ENCODE peak calls at places on chromosomes 13 and 19, in nine cellular contexts. I is psoas muscle, U is ovary, Z is neural progenitor cell, W is gastrocnemius medialis, P is transverse colon, X is SK-N-SH, K is left lung, C is fibroblast of lung. E is an unnamed sample.
A peak's percentile ranks its signal among the peaks of the same experiment; 100 is the strongest.

GRCh38 chr13:42762917-42763316 is 18.5 kb upstream of the FAM216B start:
- DNase-seq in I (no peak), U (no peak), Z (no peak), W (no peak), P (no peak), X (no peak), K (no peak), C (peak; percentile 89), E (no peak)

GRCh38 chr13:45341799-45342584 is 1.0 kb upstream of the TPT1 start:
- DNase-seq in I (peak; percentile 65), U (peak; percentile 40), Z (no peak), W (peak; percentile 24), P (peak; percentile 63), X (peak; percentile 71), K (peak; percentile 58), C (peak; percentile 37), E (no peak)

GRCh38 chr19:38004100-38004504 is 97.1 kb downstream of the SIPA1L3 start:
- DNase-seq in I (no peak), U (no peak), Z (no peak), W (no peak), P (no peak), X (no peak), K (no peak), C (peak; percentile 76), E (no peak)

GRCh38 chr19:41799444-41800000 is 3.1 kb downstream of the CEACAM3 start:
- DNase-seq in I (no peak), U (no peak), Z (no peak), W (no peak), P (peak; percentile 38), X (no peak), K (no peak), C (no peak), E (no peak)

GRCh38 chr19:48833049-48833448 is 3.2 kb downstream of the HSD17B14 start:
- DNase-seq in I (no peak), U (no peak), Z (no peak), W (no peak), P (no peak), X (no peak), K (no peak), C (no peak), E (no peak)

GRCh38 chr13:64753606-64754005 is 2476.5 kb downstream of the PCDH9 start:
- DNase-seq in I (no peak), U (no peak), Z (no peak), W (no peak), P (no peak), X (no peak), K (no peak), C (peak; percentile 12), E (no peak)

GRCh38 chr19:44748426-44749254 is at the start of gene BCL3:
- DNase-seq in I (peak; percentile 84), U (peak; percentile 74), Z (peak; percentile 53), W (no peak), P (peak; percentile 90), X (peak; percentile 76), K (peak; percentile 85), C (no peak), E (peak; percentile 76)

GRCh38 chr19:39087907-39088686 is 3.9 kb downstream of the ACP7 start:
- DNase-seq in I (no peak), U (no peak), Z (no peak), W (no peak), P (no peak), X (no peak), K (no peak), C (no peak), E (no peak)

GRCh38 chr13:73865027-73865426 is 269.2 kb downstream of the KLF12 start:
- DNase-seq in I (no peak), U (no peak), Z (no peak), W (no peak), P (no peak), X (no peak), K (no peak), C (no peak), E (no peak)

GRCh38 chr19:30340724-30341595 is 31.2 kb upstream of the ZNF536 start:
- DNase-seq in I (no peak), U (no peak), Z (no peak), W (no peak), P (no peak), X (peak; percentile 58), K (no peak), C (no peak), E (no peak)

GRCh38 chr13:43289458-43290255 is 266.3 kb downstream of the DNAJC15 start:
- DNase-seq in I (no peak), U (no peak), Z (no peak), W (no peak), P (no peak), X (no peak), K (no peak), C (peak; percentile 29), E (no peak)

GRCh38 chr13:27266937-27267336 is 3.7 kb upstream of the RASL11A start:
- DNase-seq in I (no peak), U (no peak), Z (no peak), W (no peak), P (no peak), X (no peak), K (no peak), C (no peak), E (no peak)

GRCh38 chr13:100173203-100173602 is 84.3 kb downstream of the PCCA start:
- DNase-seq in I (no peak), U (no peak), Z (no peak), W (no peak), P (no peak), X (no peak), K (no peak), C (no peak), E (no peak)

GRCh38 chr19:13951043-13951442 is 1.3 kb upstream of the DCAF15 start:
- DNase-seq in I (no peak), U (no peak), Z (no peak), W (no peak), P (no peak), X (no peak), K (no peak), C (no peak), E (no peak)

GRCh38 chr13:23965346-23965745 is 68.0 kb upstream of the C1QTNF9B start:
- DNase-seq in I (no peak), U (no peak), Z (no peak), W (no peak), P (no peak), X (no peak), K (no peak), C (no peak), E (no peak)

GRCh38 chr19:6498294-6499036 is 3.6 kb downstream of the TUBB4A start:
- DNase-seq in I (no peak), U (no peak), Z (no peak), W (no peak), P (no peak), X (no peak), K (no peak), C (no peak), E (no peak)

GRCh38 chr19:6500837-6501739 is 1.0 kb downstream of the TUBB4A start:
- DNase-seq in I (no peak), U (no peak), Z (no peak), W (no peak), P (no peak), X (no peak), K (no peak), C (no peak), E (no peak)

GRCh38 chr19:6499052-6499790 is 2.9 kb downstream of the TUBB4A start:
- DNase-seq in I (no peak), U (no peak), Z (no peak), W (no peak), P (no peak), X (no peak), K (no peak), C (no peak), E (no peak)

GRCh38 chr19:6501740-6502648 is at the start of gene TUBB4A:
- DNase-seq in I (peak; percentile 40), U (no peak), Z (peak; percentile 56), W (no peak), P (peak; percentile 28), X (peak; percentile 95), K (no peak), C (no peak), E (peak; percentile 43)

GRCh38 chr19:6503407-6504201 is 1.5 kb upstream of the TUBB4A start:
- DNase-seq in I (no peak), U (no peak), Z (no peak), W (no peak), P (no peak), X (no peak), K (no peak), C (no peak), E (no peak)
- H3K27ac ChIP-seq in I (no peak overlapping the region), U (no peak overlapping the region), Z (no peak overlapping the region), W (no peak overlapping the region), P (no peak overlapping the region), X (no peak overlapping the region), K (no peak overlapping the region), C (no peak overlapping the region), E (no peak overlapping the region)

GRCh38 chr13:41465965-41466364 is 8.6 kb downstream of the RGCC start:
- DNase-seq in I (no peak), U (no peak), Z (no peak), W (no peak), P (no peak), X (no peak), K (no peak), C (no peak), E (no peak)
- H3K4me1 ChIP-seq in I (no peaks in the 10 kb centered on the region), U (no peaks in the 10 kb centered on the region), Z (no peaks in the 10 kb centered on the region), W (peaks cover 5% of the 10 kb centered on the region), P (peaks cover 4% of the 10 kb centered on the region), X (no peaks in the 10 kb centered on the region), K (peaks cover 51% of the 10 kb centered on the region), C (peaks cover 14% of the 10 kb centered on the region), E (peaks cover 88% of the 10 kb centered on the region)

GRCh38 chr19:10431254-10431942 is 11.1 kb downstream of the PDE4A start:
- DNase-seq in I (peak; percentile 53), U (no peak), Z (no peak), W (no peak), P (peak; percentile 61), X (peak; percentile 46), K (peak; percentile 60), C (peak; percentile 39), E (peak; percentile 57)
- TF ChIP-seq CTCF in I (no peak), U (no peak), Z (no peak), W (no peak), P (no peak), X (no peak), K (no peak), C (no peak), E (no peak)

GRCh38 chr19:50406829-50407228 is 11.9 kb upstream of the SPIB start:
- DNase-seq in I (no peak), U (no peak), Z (no peak), W (no peak), P (no peak), X (no peak), K (no peak), C (no peak), E (no peak)
- H3K27ac ChIP-seq in I (no peak overlapping the region), U (no peak overlapping the region), Z (no peak overlapping the region), W (no peak overlapping the region), P (no peak overlapping the region), X (no peak overlapping the region), K (no peak overlapping the region), C (no peak overlapping the region), E (no peak overlapping the region)

E was measured in CD8-positive, alpha-beta T cell.